ENCODE peak calls at places on chromosomes 5 and 9, in ten cellular contexts. O is tibial nerve, E is HepG2, H is GM12878, C is ovary, K is sigmoid colon, M is transverse colon, W is A549, Y is K562, J is upper lobe of left lung. N is an unnamed sample.

GRCh38 chr5:57383093-57383861 is 99.3 kb downstream of the ACTBL2 start:
- DNase-seq in O (no peak), E (peak), H (no peak), C (no peak), K (no peak), M (no peak), W (peak), Y (peak), J (no peak), N (no peak)

GRCh38 chr5:108430931-108431608 is 49.2 kb upstream of the FBXL17 start:
- DNase-seq in O (no peak), E (no peak), H (no peak), C (no peak), K (no peak), M (no peak), W (no peak), Y (no peak), J (no peak), N (no peak)

GRCh38 chr5:147487031-147487750 is 22.7 kb downstream of the DPYSL3 start:
- DNase-seq in O (no peak), E (no peak), H (no peak), C (no peak), K (no peak), M (no peak), W (no peak), Y (no peak), J (no peak), N (no peak)

GRCh38 chr5:93677344-93678021 is 63.9 kb downstream of the POU5F2 start:
- DNase-seq in O (peak), E (peak), H (no peak), C (peak), K (no peak), M (no peak), W (no peak), Y (no peak), J (no peak), N (no peak)

GRCh38 chr9:92141144-92142129 is 26.2 kb upstream of the SPTLC1 start:
- DNase-seq in O (no peak), E (no peak), H (no peak), C (peak), K (peak), M (no peak), W (no peak), Y (peak), J (peak), N (no peak)

GRCh38 chr5:111353035-111353434 is 128.9 kb downstream of the CAMK4 start:
- DNase-seq in O (no peak), E (no peak), H (no peak), C (no peak), K (no peak), M (no peak), W (no peak), Y (no peak), J (no peak), N (no peak)

GRCh38 chr5:42889311-42889933 is 77.7 kb upstream of the SELENOP start:
- DNase-seq in O (peak), E (peak), H (no peak), C (peak), K (peak), M (peak), W (peak), Y (peak), J (no peak), N (no peak)

GRCh38 chr5:161548472-161549094 is 2.1 kb upstream of the GABRB2 start:
- DNase-seq in O (no peak), E (no peak), H (no peak), C (no peak), K (no peak), M (peak), W (no peak), Y (no peak), J (peak), N (no peak)

GRCh38 chr9:129143031-129143441 is 31.8 kb downstream of the PTPA start:
- DNase-seq in O (peak), E (peak), H (no peak), C (peak), K (peak), M (peak), W (peak), Y (peak), J (peak), N (no peak)

GRCh38 chr9:121876658-121877271 is 216.3 kb downstream of the TTLL11 start:
- DNase-seq in O (no peak), E (no peak), H (no peak), C (no peak), K (no peak), M (no peak), W (no peak), Y (no peak), J (no peak), N (no peak)

GRCh38 chr9:70477146-70477745 is 62.8 kb upstream of the KLF9 start:
- DNase-seq in O (no peak), E (no peak), H (no peak), C (no peak), K (peak), M (no peak), W (no peak), Y (no peak), J (no peak), N (no peak)

DNA sequence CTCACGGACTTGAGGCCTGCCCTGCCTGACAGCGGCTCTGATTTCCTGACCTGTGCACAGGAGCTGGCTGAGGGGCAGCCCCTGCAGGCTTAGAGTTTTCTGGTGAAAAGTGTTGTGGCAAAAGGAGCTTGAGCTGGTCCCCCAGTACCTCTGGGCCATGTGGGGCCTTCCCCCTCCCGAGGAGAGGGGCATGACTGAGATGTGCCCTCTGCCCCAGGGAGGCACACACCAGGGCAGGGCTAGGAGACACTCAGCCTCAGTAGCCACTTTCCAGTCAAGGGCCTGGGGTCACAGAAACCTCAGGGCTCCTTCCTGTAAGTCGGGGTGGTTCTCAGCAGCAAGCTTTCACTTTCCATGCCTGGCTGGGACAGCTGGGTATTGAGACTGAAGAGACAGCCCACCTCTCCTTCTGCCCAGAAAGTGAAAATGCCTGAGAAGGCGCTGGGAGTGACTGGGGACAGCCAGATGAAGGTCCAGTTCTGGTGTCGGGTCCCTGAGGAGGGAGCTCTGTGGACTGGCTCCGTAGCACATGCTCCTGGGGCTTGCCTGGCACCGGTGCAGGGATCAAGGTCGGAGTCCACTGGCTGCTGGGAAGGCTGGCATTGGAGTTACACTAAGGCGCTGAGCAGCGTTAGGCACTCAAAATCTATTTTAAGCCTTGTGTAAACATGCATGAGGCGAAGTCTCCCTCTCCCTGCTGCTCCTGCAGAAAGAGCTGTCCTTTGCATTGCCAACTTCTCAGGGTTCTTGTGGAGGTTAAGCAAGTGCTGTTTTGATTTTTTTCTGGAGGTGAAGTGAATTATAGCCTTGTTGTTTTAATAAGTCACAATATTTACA is 394.9 kb downstream of the GADD45G start:
- DNase-seq in O (no peak), E (peak), H (peak), C (peak), K (peak), M (peak), W (peak), Y (no peak), J (peak), N (no peak)
- TF ChIP-seq POLR2A in O (no peak), E (no peak), H (peak), C (no peak), K (no peak), M (peak), W (no peak), Y (no peak), J (no peak), N (no peak)

GRCh38 chr5:68518286-68518685 is 302.7 kb downstream of the PIK3R1 start:
- DNase-seq in O (no peak), E (no peak), H (no peak), C (no peak), K (no peak), M (no peak), W (no peak), Y (no peak), J (no peak), N (no peak)

GRCh38 chr5:68519135-68519534 is 303.6 kb downstream of the PIK3R1 start:
- DNase-seq in O (no peak), E (no peak), H (no peak), C (no peak), K (no peak), M (no peak), W (no peak), Y (no peak), J (no peak), N (no peak)

GRCh38 chr5:68522863-68523262 is 307.3 kb downstream of the PIK3R1 start:
- DNase-seq in O (no peak), E (no peak), H (no peak), C (no peak), K (no peak), M (no peak), W (no peak), Y (no peak), J (no peak), N (no peak)
- H3K27ac ChIP-seq in O (no peak), E (no peak), H (no peak), C (no peak), K (peak), M (peak), W (no peak), Y (no peak), J (no peak), N (no peak)

DNA sequence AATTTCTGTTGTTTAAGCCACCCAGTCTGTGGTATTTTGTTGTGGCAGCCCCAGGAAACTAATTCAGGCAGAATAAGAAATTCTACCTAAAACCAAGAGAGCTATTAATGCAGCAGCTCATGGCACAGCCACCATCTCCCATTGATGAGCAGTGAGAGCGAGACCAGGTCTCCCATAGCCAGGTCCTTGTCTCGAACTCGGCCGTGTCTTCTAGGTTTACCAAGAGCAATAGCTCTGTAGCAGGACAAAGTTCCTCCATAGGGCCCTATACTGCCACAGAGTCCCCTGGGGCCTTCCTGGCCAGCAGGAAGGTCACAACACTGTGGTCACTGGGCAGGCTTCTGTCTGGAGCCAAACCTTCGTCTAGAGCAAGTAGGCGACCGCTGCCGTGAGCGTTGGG is 34.5 kb upstream of the TJP2 start:
- DNase-seq in O (no peak), E (no peak), H (no peak), C (no peak), K (no peak), M (no peak), W (no peak), Y (no peak), J (peak), N (peak)
- TF ChIP-seq EP300 in O (no peak), E (no peak), H (no peak), C (no peak), K (no peak), M (no peak), W (no peak), Y (no peak), J (no peak), N (no peak)

GRCh38 chr9:101362450-101362849 is 22.4 kb downstream of the BAAT start:
- DNase-seq in O (no peak), E (no peak), H (no peak), C (no peak), K (no peak), M (no peak), W (no peak), Y (peak), J (no peak), N (no peak)

GRCh38 chr9:101367323-101367722 is 17.5 kb downstream of the BAAT start:
- DNase-seq in O (no peak), E (no peak), H (no peak), C (no peak), K (no peak), M (no peak), W (no peak), Y (no peak), J (no peak), N (no peak)

GRCh38 chr9:101369286-101369685 is 15.5 kb downstream of the BAAT start:
- DNase-seq in O (no peak), E (no peak), H (no peak), C (no peak), K (no peak), M (no peak), W (peak), Y (no peak), J (no peak), N (no peak)

GRCh38 chr9:101365181-101365580 is 19.6 kb downstream of the BAAT start:
- DNase-seq in O (no peak), E (no peak), H (no peak), C (no peak), K (no peak), M (no peak), W (no peak), Y (no peak), J (no peak), N (no peak)

GRCh38 chr9:101366038-101366756 is 18.6 kb downstream of the BAAT start:
- DNase-seq in O (no peak), E (peak), H (no peak), C (no peak), K (no peak), M (no peak), W (peak), Y (peak), J (no peak), N (no peak)
- TF ChIP-seq POLR2A in O (no peak), E (peak), H (no peak), C (no peak), K (no peak), M (no peak), W (no peak), Y (no peak), J (no peak), N (no peak)

GRCh38 chr5:545641-546375 is 21.6 kb upstream of the SLC9A3 start:
- DNase-seq in O (no peak), E (no peak), H (no peak), C (peak), K (no peak), M (peak), W (no peak), Y (no peak), J (no peak), N (no peak)

GRCh38 chr5:543351-543750 is 19.1 kb upstream of the SLC9A3 start:
- DNase-seq in O (no peak), E (no peak), H (no peak), C (peak), K (peak), M (peak), W (no peak), Y (no peak), J (no peak), N (no peak)

GRCh38 chr5:543755-544674 is 19.8 kb upstream of the SLC9A3 start:
- DNase-seq in O (peak), E (no peak), H (peak), C (peak), K (peak), M (peak), W (no peak), Y (no peak), J (no peak), N (no peak)

GRCh38 chr5:546376-546908 is 22.2 kb upstream of the SLC9A3 start:
- DNase-seq in O (no peak), E (no peak), H (no peak), C (peak), K (peak), M (peak), W (no peak), Y (no peak), J (no peak), N (no peak)

GRCh38 chr5:544675-545330 is 20.6 kb upstream of the SLC9A3 start:
- DNase-seq in O (no peak), E (no peak), H (no peak), C (peak), K (peak), M (no peak), W (peak), Y (no peak), J (no peak), N (no peak)
- H3K27ac ChIP-seq in O (no peak), E (no peak), H (peak), C (no peak), K (no peak), M (no peak), W (no peak), Y (no peak), J (no peak), N (no peak)

GRCh38 chr5:35819026-35819425 is 37.7 kb upstream of the IL7R start:
- DNase-seq in O (no peak), E (peak), H (no peak), C (no peak), K (no peak), M (no peak), W (peak), Y (no peak), J (no peak), N (no peak)

GRCh38 chr5:35811108-35811741 is 45.5 kb upstream of the IL7R start:
- DNase-seq in O (no peak), E (no peak), H (no peak), C (no peak), K (no peak), M (no peak), W (no peak), Y (no peak), J (no peak), N (no peak)

GRCh38 chr5:35816881-35817521 is 39.7 kb upstream of the IL7R start:
- DNase-seq in O (no peak), E (no peak), H (no peak), C (no peak), K (no peak), M (no peak), W (no peak), Y (no peak), J (no peak), N (no peak)

GRCh38 chr5:35813456-35813855 is 43.2 kb upstream of the IL7R start:
- DNase-seq in O (no peak), E (no peak), H (no peak), C (no peak), K (no peak), M (no peak), W (no peak), Y (no peak), J (no peak), N (no peak)

GRCh38 chr5:35815089-35815936 is 41.4 kb upstream of the IL7R start:
- DNase-seq in O (no peak), E (peak), H (no peak), C (no peak), K (no peak), M (no peak), W (peak), Y (peak), J (no peak), N (no peak)
- TF ChIP-seq EP300 in O (no peak), E (no peak), H (no peak), C (no peak), K (no peak), M (no peak), W (no peak), Y (no peak), J (no peak), N (no peak)

DNA sequence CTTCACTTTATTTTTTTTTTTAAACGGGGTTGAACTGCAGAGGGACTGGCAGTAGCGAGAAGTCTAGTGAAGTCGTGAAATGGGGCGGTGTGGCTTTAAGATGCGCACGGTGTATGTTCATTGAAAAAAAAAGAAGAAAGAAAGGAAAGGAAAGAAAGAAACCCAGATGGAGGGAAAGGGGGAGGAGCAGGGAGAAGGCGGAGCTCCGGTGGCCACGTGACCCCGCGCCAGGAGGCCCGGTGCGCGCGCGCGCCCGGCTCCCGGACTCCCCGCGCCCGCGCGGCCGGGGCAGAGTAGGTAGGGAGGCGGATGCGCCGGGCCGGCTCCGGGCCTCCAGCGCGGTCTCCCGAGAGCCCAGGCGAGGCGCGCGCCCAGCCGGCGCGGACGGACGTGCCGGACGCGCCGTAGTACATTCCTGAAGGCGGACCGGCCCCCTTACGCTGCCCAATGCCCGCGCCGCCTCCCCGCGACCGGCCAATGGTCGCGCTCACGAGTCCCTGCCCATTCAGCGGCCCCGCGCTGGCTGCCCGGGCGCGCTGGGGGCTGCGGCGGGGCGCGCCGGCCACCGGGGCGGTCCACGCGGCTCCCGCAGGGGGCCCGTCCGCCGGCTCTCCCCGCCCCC is 6.0 kb downstream of the PTCH1 start:
- DNase-seq in O (peak), E (peak), H (peak), C (peak), K (peak), M (peak), W (peak), Y (peak), J (peak), N (no peak)
- TF ChIP-seq POLR2A in O (peak), E (no peak), H (peak), C (peak), K (no peak), M (peak), W (no peak), Y (no peak), J (peak), N (peak)

GRCh38 chr9:38029923-38030638 is 38.9 kb downstream of the SHB start:
- DNase-seq in O (no peak), E (no peak), H (no peak), C (no peak), K (no peak), M (no peak), W (no peak), Y (no peak), J (no peak), N (no peak)

GRCh38 chr9:38033956-38034355 is 35.1 kb downstream of the SHB start:
- DNase-seq in O (no peak), E (no peak), H (no peak), C (no peak), K (no peak), M (no peak), W (no peak), Y (no peak), J (no peak), N (no peak)

GRCh38 chr9:38030658-38031057 is 38.4 kb downstream of the SHB start:
- DNase-seq in O (no peak), E (no peak), H (no peak), C (no peak), K (no peak), M (no peak), W (no peak), Y (peak), J (no peak), N (no peak)

GRCh38 chr9:38031594-38031993 is 37.4 kb downstream of the SHB start:
- DNase-seq in O (no peak), E (no peak), H (no peak), C (no peak), K (no peak), M (no peak), W (no peak), Y (no peak), J (no peak), N (no peak)

DNA sequence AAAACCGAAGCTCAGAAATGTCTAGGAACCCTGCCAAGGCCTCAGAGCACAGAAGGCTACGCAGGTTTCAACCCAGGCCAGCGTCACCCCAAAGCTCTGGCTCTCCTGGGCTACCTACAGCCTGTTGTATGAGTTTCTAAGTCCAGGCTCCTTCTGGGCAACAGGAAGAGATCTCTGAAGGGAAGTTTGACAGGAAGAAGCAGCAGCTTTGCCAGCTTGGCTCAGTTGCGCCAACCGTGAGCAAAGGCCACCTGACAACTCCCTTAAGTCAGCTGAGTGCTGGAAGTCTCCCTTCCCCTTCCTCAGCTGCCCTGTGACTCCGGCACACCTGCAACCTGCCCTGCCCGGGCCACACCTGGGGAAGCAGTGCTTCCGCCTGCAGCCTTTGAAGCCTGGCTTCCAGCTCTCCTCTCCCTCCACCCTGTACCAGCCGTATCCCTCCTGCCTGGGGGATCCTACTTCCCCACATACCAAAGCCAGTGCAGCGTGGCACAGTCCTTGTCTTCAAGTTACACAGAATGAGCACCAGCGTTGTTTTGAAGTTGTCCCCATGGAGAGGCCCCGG is 36.7 kb downstream of the SHB start:
- DNase-seq in O (no peak), E (no peak), H (no peak), C (no peak), K (peak), M (peak), W (no peak), Y (no peak), J (peak), N (no peak)
- H3K27ac ChIP-seq in O (no peak), E (peak), H (no peak), C (no peak), K (peak), M (peak), W (peak), Y (no peak), J (peak), N (peak)